ENCODE peak calls at places on chromosomes 2 and 18, in eight cellular contexts. W is epithelial cell of esophagus; V is GM23338; I is heart left ventricle; P is CD8-positive, alpha-beta memory T cell; F is BJ; Y is foreskin fibroblast; A is psoas muscle. D is an unnamed sample.

GRCh38 chr18:21735452-21736015 is 5.1 kb upstream of the MIB1 start:
- DNase-seq in Y (peak), A (no peak), P (peak), F (no peak), I (peak), W (peak), V (peak), D (no peak)

GRCh38 chr2:159558479-159558878 is 57.9 kb downstream of the BAZ2B start:
- DNase-seq in V (no peak), Y (no peak), P (no peak), I (no peak), A (no peak), F (no peak), W (no peak), D (no peak)

GRCh38 chr2:73983322-73984202 is 1.1 kb upstream of the TET3 start:
- DNase-seq in P (no peak), F (no peak), I (no peak), Y (no peak), V (peak), W (peak), A (no peak), D (no peak)

GRCh38 chr2:113858764-113859163 is 31.1 kb upstream of the ACTR3 start:
- DNase-seq in P (no peak), W (peak), I (no peak), A (no peak), F (peak), Y (peak), V (no peak), D (peak)

GRCh38 chr2:120606931-120607330 is 128.7 kb upstream of the GLI2 start:
- DNase-seq in A (no peak), W (no peak), Y (no peak), F (no peak), I (no peak), V (no peak), P (no peak), D (no peak)

GRCh38 chr2:233386382-233387041 is 32.2 kb downstream of the DGKD start:
- DNase-seq in A (no peak), Y (no peak), F (no peak), P (no peak), I (peak), V (no peak), W (peak), D (no peak)

GRCh38 chr2:54673501-54673998 is 49.9 kb upstream of the EML6 start:
- DNase-seq in Y (no peak), W (peak), I (peak), V (no peak), F (no peak), A (peak), P (no peak), D (no peak)

GRCh38 chr2:54503192-54503591 is 47.1 kb downstream of the SPTBN1 start:
- DNase-seq in Y (no peak), W (peak), P (no peak), V (peak), I (no peak), A (no peak), F (no peak), D (no peak)

GRCh38 chr18:68017385-68017784 is 500.9 kb upstream of the DSEL start:
- DNase-seq in P (no peak), Y (no peak), W (no peak), I (no peak), A (no peak), F (no peak), V (peak), D (no peak)

GRCh38 chr2:124683536-124684407 is 658.7 kb downstream of the CNTNAP5 start:
- DNase-seq in W (no peak), V (no peak), A (no peak), P (no peak), F (peak), Y (no peak), I (no peak), D (no peak)

GRCh38 chr2:32947484-32948143 is 861 bp downstream of the LTBP1 start:
- DNase-seq in W (peak), A (peak), P (peak), V (peak), F (no peak), Y (no peak), I (peak), D (no peak)

GRCh38 chr2:108029912-108030311 is 43.6 kb downstream of the SLC5A7 start:
- DNase-seq in V (no peak), P (no peak), F (no peak), A (no peak), W (no peak), I (no peak), Y (no peak), D (no peak)

GRCh38 chr2:45836740-45837139 is 185.3 kb downstream of the PRKCE start:
- DNase-seq in Y (no peak), A (no peak), F (no peak), V (no peak), W (no peak), P (no peak), I (no peak), D (no peak)

GRCh38 chr2:73982140-73982617 is 2.5 kb upstream of the TET3 start:
- DNase-seq in W (peak), F (no peak), V (no peak), I (peak), Y (peak), P (no peak), A (peak), D (no peak)

GRCh38 chr2:20615046-20615465 is 35.8 kb downstream of the HS1BP3 start:
- DNase-seq in V (no peak), A (no peak), Y (no peak), P (no peak), F (no peak), I (peak), W (no peak), D (no peak)

GRCh38 chr2:75130171-75130570 is 69.1 kb downstream of the TACR1 start:
- DNase-seq in I (no peak), P (no peak), W (no peak), F (no peak), Y (no peak), V (peak), A (no peak), D (no peak)

GRCh38 chr2:173109253-173110188 is 33.9 kb downstream of the MAP3K20 start:
- DNase-seq in I (no peak), W (peak), F (peak), V (no peak), Y (peak), P (no peak), A (no peak), D (peak)

GRCh38 chr18:48997985-48998831 is 47.4 kb upstream of the SMAD7 start:
- DNase-seq in A (peak), F (peak), Y (peak), I (peak), W (peak), V (peak), P (no peak), D (peak)

GRCh38 chr2:44286884-44287638 is 11.8 kb downstream of the SLC3A1 start:
- DNase-seq in P (no peak), I (no peak), F (no peak), V (no peak), W (no peak), A (no peak), Y (no peak), D (no peak)

GRCh38 chr2:232793271-232793670 is 16.9 kb upstream of the KCNJ13 start:
- DNase-seq in W (no peak), A (no peak), Y (no peak), I (no peak), P (no peak), F (no peak), V (no peak), D (no peak)

GRCh38 chr18:47585914-47586313 is 334.5 kb upstream of the SKOR2 start:
- DNase-seq in A (no peak), W (no peak), Y (no peak), V (peak), F (no peak), I (no peak), P (no peak), D (no peak)

GRCh38 chr2:138433995-138434991 is 67.3 kb upstream of the SPOPL start:
- DNase-seq in I (no peak), F (no peak), Y (no peak), W (peak), V (peak), P (no peak), A (no peak), D (no peak)

GRCh38 chr18:68665623-68666022 is 49.3 kb downstream of the TMX3 start:
- DNase-seq in W (no peak), A (no peak), F (no peak), P (no peak), V (no peak), I (no peak), Y (no peak), D (no peak)

GRCh38 chr18:69898241-69898861 is 49.3 kb downstream of the CD226 start:
- DNase-seq in F (no peak), V (no peak), A (no peak), W (no peak), I (no peak), P (no peak), Y (no peak), D (no peak)

GRCh38 chr2:94994063-94994913 is 31.2 kb upstream of the MAL start:
- DNase-seq in V (no peak), Y (no peak), F (no peak), W (no peak), I (no peak), A (no peak), P (no peak), D (no peak)

GRCh38 chr18:50079571-50080295 is 115.2 kb downstream of the MYO5B start:
- DNase-seq in V (no peak), P (no peak), F (no peak), A (peak), Y (no peak), W (no peak), I (peak), D (no peak)

GRCh38 chr2:227163445-227163997 is 484 bp downstream of the COL4A4 start:
- DNase-seq in A (no peak), F (no peak), P (no peak), V (peak), Y (no peak), I (no peak), W (no peak), D (no peak)

GRCh38 chr2:142834003-142834402 is 43.5 kb upstream of the KYNU start:
- DNase-seq in W (peak), A (no peak), I (no peak), F (peak), Y (peak), P (no peak), V (no peak), D (no peak)

GRCh38 chr2:22907330-22907729 is 477.6 kb upstream of the KLHL29 start:
- DNase-seq in I (peak), Y (no peak), V (no peak), A (no peak), F (no peak), W (no peak), P (no peak), D (no peak)

GRCh38 chr2:112803691-112804521 is 19.6 kb upstream of the IL1A start:
- DNase-seq in F (no peak), W (peak), V (no peak), Y (peak), A (no peak), P (no peak), I (no peak), D (peak)

GRCh38 chr2:3036432-3037125 is 341.0 kb downstream of the EIPR1 start:
- DNase-seq in P (no peak), I (no peak), F (no peak), A (no peak), W (no peak), Y (no peak), V (no peak), D (no peak)

GRCh38 chr18:53843113-53843512 is 381.4 kb downstream of the MBD2 start:
- DNase-seq in Y (no peak), I (no peak), V (no peak), F (no peak), P (no peak), A (no peak), W (no peak), D (no peak)

GRCh38 chr2:71792926-71793761 is 339.8 kb downstream of the DYSF start:
- DNase-seq in Y (peak), F (peak), I (no peak), W (peak), P (no peak), A (no peak), V (no peak), D (no peak)

GRCh38 chr2:233342301-233342700 is 12.0 kb upstream of the DGKD start:
- DNase-seq in Y (no peak), V (no peak), F (no peak), W (no peak), I (no peak), A (no peak), P (no peak), D (no peak)

GRCh38 chr18:63365909-63366269 is 1.1 kb downstream of the KDSR start:
- DNase-seq in Y (no peak), W (no peak), F (no peak), A (no peak), V (peak), I (no peak), P (no peak), D (no peak)

GRCh38 chr2:7288484-7288883 is 371.3 kb downstream of the RNF144A start:
- DNase-seq in I (no peak), P (no peak), F (no peak), Y (no peak), V (no peak), W (peak), A (no peak), D (no peak)

DNA sequence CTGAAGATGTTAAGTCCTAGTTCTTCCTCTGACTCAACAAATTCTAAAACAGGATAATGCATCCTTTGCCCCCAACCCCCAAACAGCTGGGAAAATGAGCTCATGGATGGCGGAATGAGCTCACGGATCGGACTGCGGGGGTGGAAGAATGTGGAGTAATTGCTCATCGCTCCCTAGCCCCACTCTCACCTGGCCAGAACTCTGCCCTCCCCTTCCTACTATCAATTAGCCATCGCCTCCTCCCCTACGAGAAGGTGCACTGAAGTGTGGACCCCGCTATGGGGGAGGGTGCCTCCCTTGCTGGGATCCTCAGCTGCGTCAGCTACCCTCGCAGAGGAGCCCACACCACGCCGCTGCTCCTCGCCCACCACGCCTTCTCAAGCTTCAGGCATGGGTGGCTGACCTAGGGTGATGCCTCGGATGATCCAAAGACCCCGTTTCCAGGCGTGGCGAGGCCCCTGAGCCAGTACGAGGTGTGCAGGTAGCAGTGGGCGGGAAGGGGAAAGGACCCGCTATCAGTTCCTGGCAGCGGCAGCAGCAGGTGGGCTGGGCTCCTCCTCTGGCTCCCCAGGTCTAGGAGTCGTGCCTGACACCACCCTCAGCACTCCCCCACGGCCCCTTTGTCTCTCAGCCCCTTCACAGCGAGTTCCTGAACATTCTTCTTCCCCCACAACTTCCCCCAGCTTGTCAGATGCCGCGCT is 82.1 kb upstream of the POMC start:
- DNase-seq in W (peak), V (peak), I (peak), Y (peak), F (peak), P (no peak), A (no peak), D (no peak)
- H3K4me3 ChIP-seq in W (no peak), V (peak), I (no peak), Y (no peak), F (no peak), P (peak), A (no peak), D (peak)

GRCh38 chr2:105974800-105975199 is 219.3 kb downstream of the UXS1 start:
- DNase-seq in V (no peak), I (no peak), W (no peak), A (no peak), Y (no peak), F (no peak), P (no peak), D (no peak)

GRCh38 chr2:105977807-105978206 is 216.3 kb downstream of the UXS1 start:
- DNase-seq in F (no peak), P (no peak), A (no peak), W (no peak), I (no peak), V (no peak), Y (no peak), D (no peak)

GRCh38 chr2:105977212-105977611 is 216.9 kb downstream of the UXS1 start:
- DNase-seq in V (no peak), I (no peak), P (no peak), Y (peak), F (peak), A (no peak), W (peak), D (peak)

GRCh38 chr2:105969552-105969951 is 224.5 kb downstream of the UXS1 start:
- DNase-seq in V (peak), P (no peak), F (no peak), A (no peak), I (no peak), Y (no peak), W (peak), D (no peak)

GRCh38 chr2:105972226-105972625 is 221.9 kb downstream of the UXS1 start:
- DNase-seq in F (no peak), A (no peak), W (no peak), P (no peak), Y (no peak), V (no peak), I (no peak), D (no peak)
- H3K4me3 ChIP-seq in F (no peak), A (no peak), W (no peak), P (no peak), Y (no peak), V (no peak), I (no peak), D (no peak)

GRCh38 chr18:78102135-78102534 is 852.5 kb downstream of the GALR1 start:
- DNase-seq in Y (no peak), A (no peak), I (no peak), F (no peak), V (no peak), P (no peak), W (no peak), D (no peak)
- H3K4me3 ChIP-seq in Y (no peak), A (no peak), I (no peak), F (no peak), V (no peak), P (no peak), W (no peak), D (no peak)

DNA sequence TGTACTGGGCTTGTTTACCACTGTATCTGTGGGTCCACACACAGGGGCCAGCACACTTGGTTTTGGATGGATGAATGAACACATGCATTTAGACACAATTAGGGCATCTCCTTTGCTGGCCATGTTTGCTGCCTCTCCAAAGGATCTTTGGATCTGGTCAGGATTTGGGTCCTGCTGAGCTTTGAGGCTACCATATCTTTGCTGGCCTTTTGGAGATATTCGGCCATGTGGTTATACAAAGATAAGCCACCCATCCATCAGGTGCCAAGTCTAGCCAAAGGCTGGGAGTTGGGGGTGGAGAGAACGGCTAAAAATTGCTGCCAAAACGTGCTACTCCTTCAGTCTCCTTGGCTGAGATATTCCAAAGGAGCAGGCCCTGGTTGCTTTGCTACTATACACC is 18.2 kb upstream of the FZD7 start:
- DNase-seq in P (no peak), A (no peak), Y (no peak), V (no peak), F (no peak), W (no peak), I (no peak), D (no peak)
- H3K4me3 ChIP-seq in P (no peak), A (no peak), Y (no peak), V (no peak), F (no peak), W (no peak), I (no peak), D (no peak)

DNA sequence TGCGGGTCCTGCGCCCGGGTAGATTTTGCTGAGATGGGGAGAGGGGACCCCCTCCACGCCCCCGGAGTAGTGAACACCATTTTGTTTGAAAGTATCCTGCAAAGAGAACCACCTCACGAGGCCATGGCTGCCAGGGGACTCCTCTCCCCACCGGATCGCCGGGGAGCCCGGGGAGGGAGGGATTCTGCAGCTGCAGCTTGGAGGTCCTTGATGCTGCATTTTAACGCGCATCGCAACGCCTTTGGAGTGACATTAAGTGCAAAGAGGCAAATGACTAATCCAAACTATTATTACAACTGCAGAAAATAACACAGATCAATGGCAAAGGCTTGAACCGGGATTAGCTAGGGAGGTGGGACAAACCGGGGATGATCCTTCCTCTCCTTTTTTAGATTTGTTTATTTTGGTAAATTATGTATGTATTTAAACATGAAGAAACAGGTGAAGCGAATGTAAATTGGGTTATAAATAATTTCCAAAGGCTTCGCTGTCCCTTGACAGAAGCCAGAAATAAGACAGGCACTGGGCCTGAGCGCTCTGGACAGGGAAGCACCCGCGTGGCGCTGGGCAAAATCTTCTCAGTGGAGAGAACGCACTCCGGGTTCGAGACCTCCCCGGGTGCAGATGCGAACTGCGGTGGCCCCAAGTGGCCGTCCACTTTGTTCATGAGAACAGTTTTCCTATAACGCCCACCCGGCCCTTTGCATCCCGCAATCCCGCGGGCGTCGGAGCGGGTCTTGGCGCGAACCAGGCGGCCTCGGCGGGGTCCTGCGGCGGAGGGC is 860 bp upstream of the DPYSL5 start:
- DNase-seq in A (no peak), V (peak), I (no peak), F (no peak), W (no peak), P (no peak), Y (no peak), D (no peak)
- H3K4me3 ChIP-seq in A (peak), V (peak), I (peak), F (no peak), W (no peak), P (no peak), Y (peak), D (no peak)

DNA sequence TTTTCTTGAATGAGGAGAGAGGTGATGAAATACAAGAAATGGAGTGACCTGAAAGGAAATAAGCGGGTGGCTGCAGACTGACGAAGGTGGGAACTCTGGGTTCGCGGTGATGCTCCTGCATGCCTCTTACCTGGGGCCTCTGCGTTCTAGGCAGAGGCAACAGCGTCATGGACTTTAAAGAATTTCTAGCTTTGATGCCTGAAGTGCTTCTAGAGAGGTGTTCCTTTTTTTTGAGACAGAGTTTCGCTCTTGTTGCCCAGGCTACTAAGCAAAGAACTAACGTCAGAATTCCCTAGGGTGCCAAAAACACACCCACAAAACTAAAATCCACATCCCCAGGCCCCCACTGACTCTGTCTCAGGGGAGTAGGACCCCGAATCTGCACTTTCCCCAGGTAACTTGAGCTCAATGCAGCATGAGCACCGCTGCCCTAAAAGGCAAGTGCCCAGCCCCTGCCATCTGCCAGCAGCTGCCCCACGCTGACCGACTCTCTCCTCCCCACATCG is 110.5 kb upstream of the ID2 start:
- DNase-seq in F (no peak), Y (no peak), A (no peak), P (no peak), I (no peak), V (no peak), W (no peak), D (no peak)
- H3K4me3 ChIP-seq in F (no peak), Y (no peak), A (no peak), P (no peak), I (no peak), V (no peak), W (no peak), D (no peak)

GRCh38 chr2:153074207-153074606 is 355.8 kb downstream of the ARL6IP6 start:
- DNase-seq in I (no peak), V (no peak), P (no peak), F (no peak), W (peak), A (no peak), Y (no peak), D (no peak)
- H3K4me3 ChIP-seq in I (no peak), V (no peak), P (no peak), F (no peak), W (no peak), A (no peak), Y (no peak), D (no peak)

D was measured in AG04449.